ENCODE peak calls at places on chromosomes 5 and 9, in five cellular contexts. X is GM12878, P is HepG2, Y is H1, U is K562. B is an unnamed sample.

GRCh38 chr9:107650321-107650720 is 160.8 kb upstream of the KLF4 start:
- DNase-seq in P (no peak), Y (no peak), U (no peak), X (no peak), B (no peak)

GRCh38 chr5:177087707-177088005 is 941 bp downstream of the FGFR4 start:
- DNase-seq in Y (no peak), P (no peak), X (no peak), U (no peak), B (no peak)

GRCh38 chr9:98045234-98046160 is 11.0 kb upstream of the NANS start:
- DNase-seq in P (peak), X (peak), U (peak), Y (no peak), B (peak)

GRCh38 chr5:179132586-179133355 is 72.6 kb downstream of the ZNF354C start:
- DNase-seq in X (no peak), U (no peak), Y (no peak), P (no peak), B (no peak)

GRCh38 chr9:36980148-36980974 is 53.7 kb downstream of the PAX5 start:
- DNase-seq in Y (peak), P (no peak), X (no peak), U (peak), B (peak)

GRCh38 chr5:172920447-172920849 is 38.8 kb upstream of the RPL26L1 start:
- DNase-seq in X (no peak), P (no peak), Y (no peak), U (peak), B (no peak)

GRCh38 chr9:95927288-95928004 is 52.0 kb downstream of the ERCC6L2 start:
- DNase-seq in Y (no peak), X (no peak), U (no peak), P (no peak), B (no peak)

GRCh38 chr5:119340597-119341218 is 15.1 kb upstream of the TNFAIP8 start:
- DNase-seq in X (peak), P (no peak), U (no peak), Y (no peak), B (no peak)

GRCh38 chr5:151155149-151155776 is 2.3 kb downstream of the ANXA6 start:
- DNase-seq in Y (no peak), X (peak), U (no peak), P (no peak), B (no peak)

GRCh38 chr9:128470560-128470959 is 14.8 kb downstream of the ODF2 start:
- DNase-seq in Y (no peak), U (no peak), P (no peak), X (no peak), B (no peak)

GRCh38 chr9:96556701-96557461 is 62.8 kb downstream of the CDC14B start:
- DNase-seq in Y (no peak), X (no peak), U (no peak), P (no peak), B (no peak)

GRCh38 chr9:132485454-132485853 is 75.4 kb downstream of the CFAP77 start:
- DNase-seq in Y (no peak), U (no peak), X (no peak), P (no peak), B (no peak)

GRCh38 chr5:172370648-172371248 is 83.6 kb downstream of the SH3PXD2B start:
- DNase-seq in U (peak), P (peak), X (no peak), Y (peak), B (peak)

GRCh38 chr5:39570418-39571027 is 145.7 kb upstream of the DAB2 start:
- DNase-seq in Y (no peak), X (no peak), P (peak), U (peak), B (peak)

GRCh38 chr5:144086295-144086694 is 84.2 kb downstream of the YIPF5 start:
- DNase-seq in X (no peak), P (no peak), U (no peak), Y (no peak), B (no peak)
- TF ChIP-seq JUND in X (no peak), P (no peak), U (no peak), Y (no peak), B (no peak)

DNA sequence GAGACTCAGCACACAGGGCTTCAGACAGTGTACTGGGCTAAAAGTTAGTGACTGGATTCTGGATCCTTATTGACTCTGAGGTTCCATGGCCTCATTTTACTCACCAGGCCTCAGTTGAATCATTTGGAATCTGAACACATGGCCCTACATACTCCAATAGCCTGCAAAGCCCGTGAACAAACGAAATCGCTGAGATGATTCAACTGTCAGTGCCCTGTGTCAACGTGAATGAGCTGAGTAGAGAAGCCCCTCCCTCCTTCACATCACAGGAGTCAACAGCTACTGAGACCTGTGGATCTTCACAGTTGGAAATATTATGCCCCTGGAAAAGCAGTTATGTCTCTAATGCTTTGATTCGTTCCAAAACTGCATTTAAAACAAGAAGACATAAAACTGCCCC is 429.3 kb downstream of the GADD45G start:
- DNase-seq in U (no peak), P (no peak), X (no peak), Y (no peak), B (no peak)
- TF ChIP-seq SRF in U (no peak), P (no peak), X (no peak), Y (no peak), B (no peak)

GRCh38 chr9:16246785-16247184 is 623.7 kb downstream of the BNC2 start:
- DNase-seq in X (no peak), P (no peak), U (no peak), Y (no peak), B (no peak)
- H3K4me2 ChIP-seq in X (no peak), P (no peak), U (no peak), Y (no peak), B (peak)

DNA sequence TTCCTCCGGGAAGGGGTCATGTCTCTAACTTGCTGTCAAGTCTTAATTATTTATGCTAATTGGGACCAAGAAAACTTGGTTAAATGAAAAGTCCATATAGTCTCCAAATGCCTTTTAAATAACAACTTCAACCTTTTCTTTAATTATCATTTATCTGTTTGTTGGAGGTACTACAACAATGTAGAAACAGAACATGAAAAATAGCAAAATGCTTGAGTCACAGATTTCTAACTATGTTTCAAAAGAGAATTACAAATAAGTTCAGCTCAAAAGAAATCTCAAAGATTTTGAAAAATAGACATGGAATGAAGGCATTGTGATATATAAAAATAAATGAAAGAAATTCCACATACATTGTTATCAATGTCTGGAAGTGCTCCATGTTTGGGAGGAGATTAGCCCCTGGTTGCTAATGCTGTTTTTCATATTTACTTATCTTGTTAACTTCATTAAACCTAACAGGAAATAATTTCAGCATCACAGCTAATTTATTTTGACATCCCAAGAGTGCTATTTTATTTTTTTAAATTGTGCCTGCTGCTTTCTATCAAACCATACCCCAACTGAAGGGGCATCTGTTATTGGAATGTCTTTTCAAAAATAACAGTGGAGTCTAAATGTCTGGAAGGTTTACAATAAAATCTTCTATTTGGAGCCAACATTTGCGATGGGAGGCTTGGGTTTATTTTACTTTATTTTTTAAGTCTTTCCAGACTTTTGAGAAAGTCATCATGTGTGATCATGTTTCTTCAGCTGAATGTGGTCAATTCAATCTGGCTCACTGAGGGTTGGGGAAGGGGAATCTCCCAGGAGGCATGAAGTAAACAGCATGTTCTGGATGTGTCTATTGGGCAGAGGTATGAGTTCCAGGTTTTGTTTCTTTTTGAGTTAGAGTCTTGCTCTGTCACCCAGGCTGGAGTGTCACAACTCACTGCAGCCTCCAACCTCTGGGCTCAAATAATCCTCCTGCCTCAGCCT is 53.2 kb upstream of the ANKRD55 start:
- DNase-seq in U (no peak), P (no peak), Y (no peak), X (no peak), B (no peak)
- TF ChIP-seq JUND in U (no peak), P (no peak), Y (no peak), X (no peak), B (no peak)

GRCh38 chr9:77751341-77752091 is 103.4 kb upstream of the GNA14 start:
- DNase-seq in Y (no peak), U (peak), P (peak), X (no peak), B (peak)
- TF ChIP-seq SRF in Y (no peak), U (no peak), P (no peak), X (no peak), B (no peak)

GRCh38 chr5:38342261-38342660 is 83.9 kb downstream of the EGFLAM start:
- DNase-seq in X (no peak), Y (no peak), P (no peak), U (no peak), B (no peak)

GRCh38 chr5:38346593-38346992 is 88.2 kb downstream of the EGFLAM start:
- DNase-seq in P (no peak), X (no peak), U (no peak), Y (no peak), B (no peak)

GRCh38 chr5:38347896-38348295 is 89.5 kb downstream of the EGFLAM start:
- DNase-seq in Y (no peak), U (no peak), P (no peak), X (no peak), B (no peak)

GRCh38 chr5:38347040-38347763 is 88.8 kb downstream of the EGFLAM start:
- DNase-seq in P (no peak), U (no peak), X (no peak), Y (no peak), B (no peak)

DNA sequence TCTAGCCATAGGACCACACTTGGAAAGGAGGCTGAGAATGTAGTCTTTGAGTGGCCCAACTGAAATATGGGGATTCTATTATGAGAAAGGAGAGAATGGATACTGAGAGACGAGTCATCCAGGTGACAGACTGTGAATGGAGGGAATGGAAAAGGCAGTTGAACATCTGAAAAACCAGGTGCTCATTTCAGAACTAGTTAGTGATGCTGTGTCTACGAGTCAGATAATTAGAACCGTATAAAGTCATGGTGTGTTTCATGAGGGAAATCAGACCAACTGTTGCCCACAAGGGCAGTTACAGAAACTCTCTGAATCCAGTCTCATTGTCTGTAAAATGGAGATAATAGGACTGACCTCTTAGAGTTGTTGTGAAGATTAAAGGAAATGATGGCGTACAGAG is 86.5 kb downstream of the EGFLAM start:
- DNase-seq in Y (no peak), X (no peak), P (no peak), U (no peak), B (no peak)
- H3K4me2 ChIP-seq in Y (no peak), X (no peak), P (no peak), U (no peak), B (no peak)

GRCh38 chr9:16425572-16425971 is 444.9 kb downstream of the BNC2 start:
- DNase-seq in U (no peak), Y (no peak), P (no peak), X (no peak), B (no peak)
- TF ChIP-seq JUND in U (no peak), Y (no peak), P (no peak), X (no peak), B (no peak)

DNA sequence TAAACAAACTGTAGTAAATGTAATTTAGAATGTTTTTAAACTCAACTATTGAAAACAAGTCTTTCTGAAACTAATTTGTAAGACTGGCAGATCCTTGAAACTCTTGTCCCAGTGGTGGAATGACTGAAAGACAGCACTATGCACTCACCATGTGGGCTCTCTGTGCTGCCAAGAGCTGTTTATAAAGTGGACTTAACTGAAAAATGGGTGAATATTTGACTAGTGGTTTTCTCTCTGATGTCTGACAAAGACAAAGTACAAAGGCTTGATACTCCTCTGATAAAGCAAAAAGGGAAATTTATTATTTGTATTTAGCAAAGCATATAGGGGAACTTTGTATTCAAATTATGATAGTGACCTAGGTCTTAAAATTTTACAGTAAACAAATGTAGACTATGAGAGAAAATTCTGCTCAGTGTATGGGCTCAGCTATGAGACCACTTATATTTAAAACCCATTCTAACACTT is 635.4 kb downstream of the NR2F1-AS1 start:
- DNase-seq in U (no peak), P (peak), X (no peak), Y (no peak), B (no peak)
- TF ChIP-seq SRF in U (no peak), P (no peak), X (no peak), Y (no peak), B (no peak)

B was measured in HCT116.